ENCODE peak calls at places on chromosome 15, in ten cellular contexts. U is cardiac fibroblast, F is HFF-Myc, E is WTC11, Z is MM.1S, R is GM10248, C is left lung, I is nephron progenitor cell, N is fibroblast of pulmonary artery, W is fibroblast of villous mesenchyme. A is an unnamed sample.

GRCh38 chr15:83992356-83993031 is 243.1 kb upstream of the GOLGA6L4 start:
- DNase-seq in U (no peak), F (no peak), E (no peak), Z (peak), R (peak), C (no peak), I (no peak), N (no peak), W (no peak), A (no peak)

GRCh38 chr15:50908209-50909043 is at the start of gene AP4E1:
- DNase-seq in U (peak), F (peak), E (peak), Z (peak), R (peak), C (peak), I (peak), N (peak), W (peak), A (peak)

GRCh38 chr15:87961851-87962816 is 294.4 kb downstream of the NTRK3 start:
- DNase-seq in U (no peak), F (no peak), E (no peak), Z (no peak), R (no peak), C (no peak), I (no peak), N (no peak), W (no peak), A (no peak)

GRCh38 chr15:89740137-89740536 is 10.9 kb downstream of the MESP1 start:
- DNase-seq in U (peak), F (peak), E (peak), Z (peak), R (peak), C (no peak), I (peak), N (peak), W (peak), A (peak)

GRCh38 chr15:78951841-78952238 is 7.0 kb upstream of the CTSH start:
- DNase-seq in U (peak), F (no peak), E (no peak), Z (no peak), R (no peak), C (peak), I (no peak), N (peak), W (no peak), A (no peak)

GRCh38 chr15:53346583-53346982 is 412.9 kb downstream of the WDR72 start:
- DNase-seq in U (no peak), F (no peak), E (no peak), Z (no peak), R (no peak), C (no peak), I (no peak), N (no peak), W (no peak), A (no peak)

GRCh38 chr15:31260646-31261265 is 65.9 kb upstream of the KLF13 start:
- DNase-seq in U (no peak), F (no peak), E (peak), Z (no peak), R (no peak), C (peak), I (no peak), N (no peak), W (no peak), A (no peak)

GRCh38 chr15:73752817-73753214 is 335 bp downstream of the INSYN1 start:
- DNase-seq in U (peak), F (no peak), E (peak), Z (no peak), R (no peak), C (no peak), I (peak), N (peak), W (no peak), A (no peak)

GRCh38 chr15:65416845-65417416 is 5.8 kb downstream of the IGDCC4 start:
- DNase-seq in U (peak), F (no peak), E (peak), Z (no peak), R (no peak), C (no peak), I (peak), N (no peak), W (peak), A (no peak)

GRCh38 chr15:52496776-52497470 is 31.8 kb downstream of the MYO5A start:
- DNase-seq in U (no peak), F (no peak), E (no peak), Z (no peak), R (no peak), C (no peak), I (no peak), N (peak), W (no peak), A (no peak)

GRCh38 chr15:51621917-51622268 is 678 bp downstream of the DMXL2 start:
- DNase-seq in U (peak), F (no peak), E (peak), Z (peak), R (peak), C (peak), I (peak), N (peak), W (peak), A (peak)

GRCh38 chr15:101621961-101622360 is 30.2 kb downstream of the TM2D3 start:
- DNase-seq in U (no peak), F (no peak), E (no peak), Z (no peak), R (no peak), C (no peak), I (no peak), N (no peak), W (no peak), A (no peak)

GRCh38 chr15:58383876-58384275 is 47.9 kb upstream of the LIPC start:
- DNase-seq in U (no peak), F (no peak), E (peak), Z (no peak), R (no peak), C (no peak), I (peak), N (no peak), W (no peak), A (no peak)

GRCh38 chr15:52294881-52295420 is 653 bp downstream of the MYO5C start:
- DNase-seq in U (no peak), F (no peak), E (no peak), Z (peak), R (no peak), C (no peak), I (peak), N (no peak), W (no peak), A (no peak)

GRCh38 chr15:67179411-67179995 is 75.0 kb downstream of the AAGAB start:
- DNase-seq in U (no peak), F (no peak), E (no peak), Z (no peak), R (no peak), C (no peak), I (no peak), N (no peak), W (no peak), A (no peak)

GRCh38 chr15:67181221-67181639 is 73.2 kb downstream of the AAGAB start:
- DNase-seq in U (no peak), F (no peak), E (no peak), Z (no peak), R (no peak), C (no peak), I (no peak), N (no peak), W (no peak), A (no peak)

GRCh38 chr15:67180035-67180434 is 74.4 kb downstream of the AAGAB start:
- DNase-seq in U (no peak), F (no peak), E (no peak), Z (no peak), R (no peak), C (no peak), I (no peak), N (no peak), W (no peak), A (no peak)

GRCh38 chr15:67178569-67179210 is 75.8 kb downstream of the AAGAB start:
- DNase-seq in U (peak), F (peak), E (no peak), Z (no peak), R (no peak), C (no peak), I (no peak), N (peak), W (peak), A (no peak)

DNA sequence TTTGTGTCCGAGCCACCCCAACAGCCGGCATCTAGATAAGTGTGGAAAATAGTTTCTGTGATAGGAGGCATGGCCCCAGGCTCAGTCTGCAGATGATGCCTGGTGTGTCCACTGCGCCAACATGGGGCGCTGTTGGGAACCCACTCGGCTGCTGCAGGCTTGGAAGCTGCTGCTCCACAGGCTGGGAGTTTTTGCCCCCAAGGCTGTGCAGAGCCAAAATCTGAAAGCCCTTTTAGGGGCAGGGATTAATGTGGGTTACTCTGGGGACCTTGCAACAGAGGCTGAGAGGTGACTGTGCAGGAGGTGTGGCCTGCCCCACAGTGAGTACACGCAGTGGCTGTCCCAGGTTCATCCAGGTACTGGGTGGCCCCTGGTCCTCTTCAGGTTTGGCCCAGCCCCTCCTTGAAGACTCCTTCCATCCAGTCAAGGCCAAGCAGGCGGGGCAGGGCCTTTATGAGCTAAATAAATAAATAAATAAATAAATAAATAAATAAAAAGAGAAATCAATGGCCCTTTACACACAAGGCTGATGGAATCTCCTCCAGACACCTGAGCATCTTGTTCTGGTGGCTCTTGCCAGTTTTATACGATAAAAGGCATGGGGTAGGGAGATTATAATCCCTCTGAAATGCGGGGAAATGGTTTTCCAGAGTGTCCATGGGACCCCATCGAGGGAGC is 73.8 kb downstream of the AAGAB start:
- DNase-seq in U (no peak), F (no peak), E (peak), Z (no peak), R (no peak), C (no peak), I (no peak), N (no peak), W (no peak), A (no peak)
- TF ChIP-seq CTCF in U (no peak), F (no peak), E (no peak), Z (no peak), R (peak), C (no peak), I (no peak), N (no peak), W (no peak), A (no peak)

GRCh38 chr15:57364282-57365007 is 11.9 kb upstream of the CGNL1 start:
- DNase-seq in U (peak), F (no peak), E (peak), Z (no peak), R (no peak), C (no peak), I (no peak), N (peak), W (peak), A (no peak)
- TF ChIP-seq CTCF in U (peak), F (peak), E (no peak), Z (no peak), R (no peak), C (no peak), I (no peak), N (peak), W (peak), A (no peak)

GRCh38 chr15:33699691-33700447 is 268.4 kb upstream of the CHRM5 start:
- DNase-seq in U (peak), F (no peak), E (no peak), Z (no peak), R (no peak), C (no peak), I (no peak), N (peak), W (peak), A (no peak)
- TF ChIP-seq CTCF in U (peak), F (no peak), E (no peak), Z (peak), R (no peak), C (no peak), I (peak), N (peak), W (peak), A (no peak)

DNA sequence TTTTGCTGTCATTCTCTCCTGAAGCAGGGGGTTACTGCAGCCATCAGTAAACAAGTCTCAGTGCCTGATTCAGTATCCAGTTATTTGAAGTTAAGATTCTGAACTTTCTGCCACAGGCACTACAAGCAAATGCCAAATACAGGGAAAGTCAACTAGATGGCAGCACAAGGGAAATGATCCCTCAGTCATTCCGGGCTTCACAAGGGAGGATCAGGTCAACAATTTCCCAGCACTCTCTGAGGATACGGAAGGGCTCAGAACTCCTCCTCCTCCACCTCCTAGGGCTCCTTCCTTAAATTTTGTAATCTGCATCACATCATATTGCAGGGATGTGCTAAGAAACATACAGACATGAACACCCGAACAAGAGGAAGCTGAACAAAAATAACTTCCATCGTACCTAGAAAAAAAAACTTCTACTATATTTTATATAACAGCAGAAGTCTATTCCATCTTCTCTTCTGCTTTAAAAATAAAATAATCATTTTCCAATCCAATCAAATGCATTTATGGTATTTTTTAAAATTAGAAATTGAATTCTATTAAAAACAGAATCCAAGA is 187.1 kb downstream of the FMN1 start:
- DNase-seq in U (peak), F (no peak), E (no peak), Z (no peak), R (no peak), C (no peak), I (no peak), N (peak), W (no peak), A (no peak)
- TF ChIP-seq CTCF in U (peak), F (peak), E (no peak), Z (peak), R (no peak), C (no peak), I (peak), N (peak), W (no peak), A (no peak)

A was measured in natural killer cell.